ENCODE peak calls at places on chromosome 1, in five cellular contexts. T is CD8-positive, alpha-beta T cell; O is mesendoderm; G is spleen; P is heart right ventricle. D is an unnamed sample. For H3K4me1, the result is how much of the 10 kb centered on the place peaks cover.

GRCh38 chr1:204408074-204408507 is 3.5 kb downstream of the PPP1R15B start:
- DNase-seq in T (no peak), O (no peak), G (no peak), P (peak), D (no peak)

GRCh38 chr1:223621312-223621734 is 44.2 kb downstream of the CAPN8 start:
- DNase-seq in T (no peak), O (no peak), G (no peak), P (no peak), D (no peak)

GRCh38 chr1:158149577-158150269 is 31.0 kb upstream of the CD1D start:
- DNase-seq in T (peak), O (peak), G (peak), P (peak), D (peak)

GRCh38 chr1:26744075-26744958 is 43.4 kb upstream of the PIGV start:
- DNase-seq in T (peak), O (peak), G (peak), P (peak), D (peak)

GRCh38 chr1:37811027-37811655 is 3.1 kb upstream of the YRDC start:
- DNase-seq in T (peak), O (peak), G (peak), P (peak), D (peak)

GRCh38 chr1:24202987-24203386 is 15.9 kb upstream of the IFNLR1 start:
- DNase-seq in T (no peak), O (no peak), G (no peak), P (no peak), D (no peak)

GRCh38 chr1:212669600-212669999 is 30.0 kb downstream of the BATF3 start:
- DNase-seq in T (peak), O (no peak), G (no peak), P (no peak), D (no peak)

GRCh38 chr1:93771843-93772242 is 90.2 kb upstream of the BCAR3 start:
- DNase-seq in T (no peak), O (no peak), G (no peak), P (no peak), D (no peak)

GRCh38 chr1:195617157-195617556 is 991.1 kb downstream of the KCNT2 start:
- DNase-seq in T (no peak), O (no peak), G (no peak), P (no peak), D (no peak)

GRCh38 chr1:17119076-17119743 is at the start of gene PADI2:
- DNase-seq in T (no peak), O (peak), G (peak), P (peak), D (peak)

GRCh38 chr1:41102208-41102607 is 80.7 kb upstream of the SLFNL1 start:
- DNase-seq in T (no peak), O (no peak), G (peak), P (peak), D (no peak)

GRCh38 chr1:178241057-178241456 is 147.2 kb downstream of the RASAL2 start:
- DNase-seq in T (no peak), O (no peak), G (no peak), P (no peak), D (no peak)

GRCh38 chr1:199691540-199691939 is 336.0 kb upstream of the NR5A2 start:
- DNase-seq in T (no peak), O (peak), G (no peak), P (no peak), D (no peak)

GRCh38 chr1:152537496-152537895 is 23.2 kb downstream of the CRCT1 start:
- DNase-seq in T (no peak), O (no peak), G (no peak), P (no peak), D (no peak)

GRCh38 chr1:119631433-119632102 is 16.5 kb downstream of the ZNF697 start:
- DNase-seq in T (no peak), O (peak), G (peak), P (peak), D (no peak)

GRCh38 chr1:76764638-76765572 is 102.4 kb upstream of the ST6GALNAC5 start:
- DNase-seq in T (no peak), O (no peak), G (no peak), P (peak), D (no peak)

GRCh38 chr1:212457740-212458338 is 25.1 kb downstream of the NENF start:
- DNase-seq in T (peak), O (peak), G (peak), P (peak), D (no peak)

GRCh38 chr1:156407344-156407743 is 38.3 kb downstream of the RHBG start:
- DNase-seq in T (no peak), O (peak), G (peak), P (no peak), D (no peak)

GRCh38 chr1:19484793-19485361 is 462 bp downstream of the CAPZB start:
- DNase-seq in T (peak), O (peak), G (no peak), P (no peak), D (no peak)

GRCh38 chr1:156797212-156797871 is 19.3 kb downstream of the SH2D2A start:
- DNase-seq in T (peak), O (peak), G (no peak), P (no peak), D (peak)

GRCh38 chr1:23177438-23178380 is 9.1 kb upstream of the LUZP1 start:
- DNase-seq in T (peak), O (peak), G (peak), P (peak), D (peak)

GRCh38 chr1:78121650-78122210 is 76.0 kb downstream of the GIPC2 start:
- DNase-seq in T (no peak), O (peak), G (no peak), P (no peak), D (no peak)
- H3K4me3 ChIP-seq in T (no peak), O (no peak), G (no peak), P (no peak), D (no peak)

GRCh38 chr1:31398246-31398645 is 14.8 kb upstream of the SERINC2 start:
- DNase-seq in T (no peak), O (no peak), G (no peak), P (no peak), D (no peak)
- H3K4me1 ChIP-seq in T (under half), O (under half), G (under half), P (under half), D (under half)

DNA sequence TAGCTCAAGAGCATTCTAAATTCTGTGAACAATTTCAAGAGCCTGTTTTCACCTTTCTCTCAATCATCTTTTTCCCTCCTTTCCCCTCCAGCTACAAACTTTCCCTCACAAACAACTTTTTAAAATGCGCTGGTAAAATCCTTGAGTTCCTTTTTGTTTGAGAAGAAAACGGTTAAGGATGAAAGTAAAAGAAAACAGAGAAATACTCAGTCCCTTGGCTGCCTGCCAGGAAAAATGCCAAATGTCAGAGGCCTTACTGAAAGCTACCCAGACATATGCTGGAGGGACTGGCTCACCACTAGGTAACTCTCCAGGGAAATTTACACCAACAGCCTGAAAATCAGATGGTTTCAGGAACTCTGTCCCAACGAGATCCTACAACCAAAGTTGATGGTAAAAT is 11.0 kb upstream of the SERBP1 start:
- DNase-seq in T (no peak), O (no peak), G (no peak), P (peak), D (no peak)
- H3K27ac ChIP-seq in T (no peak), O (no peak), G (no peak), P (no peak), D (no peak)

DNA sequence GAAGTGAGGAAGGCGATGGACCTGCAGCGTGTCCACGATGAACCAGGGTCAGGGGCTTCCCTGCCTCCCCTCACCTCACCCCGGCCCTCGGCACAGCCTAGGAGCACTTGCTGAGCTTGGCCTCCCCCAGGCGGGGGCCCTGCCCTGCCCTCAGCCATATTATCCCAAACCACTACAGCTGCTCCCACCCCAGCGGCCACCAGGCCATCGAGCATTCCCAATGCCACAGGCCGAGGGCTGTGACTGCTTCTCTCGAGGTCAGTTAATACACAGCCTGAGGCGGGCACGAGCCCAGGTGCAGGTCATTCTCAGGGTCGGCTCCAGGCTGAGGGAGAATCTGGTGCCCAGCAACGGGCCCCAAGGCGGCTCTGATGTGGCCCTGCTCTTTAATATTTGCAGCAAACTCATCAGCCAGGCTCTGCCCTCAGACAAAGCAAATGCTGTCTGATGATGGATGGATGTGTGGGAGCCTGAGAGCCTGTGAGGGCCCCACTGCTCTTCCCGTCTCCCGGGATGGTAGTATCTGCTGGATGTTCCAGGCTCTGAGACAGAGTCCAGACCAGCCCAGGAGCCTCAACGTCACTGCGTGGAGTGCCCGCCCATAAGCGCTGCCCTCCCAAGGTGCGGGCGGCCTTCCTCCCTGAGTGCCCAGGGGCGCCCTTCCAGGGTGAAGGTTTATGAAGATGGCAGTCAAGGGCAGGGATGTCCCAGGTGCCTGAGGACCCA is 8.5 kb upstream of the GPR153 start:
- DNase-seq in T (no peak), O (no peak), G (no peak), P (no peak), D (no peak)
- H3K4me3 ChIP-seq in T (no peak), O (no peak), G (no peak), P (no peak), D (no peak)